ENCODE peak calls at places on chromosomes 4 and X, in nine cellular contexts. One of them, this sample, is unnamed.

GRCh38 chr4:40749717-40750460 is at the start of gene NSUN7:
- DNase-seq in A549: peak; percentile 20
- DNase-seq in GM23338: peak; percentile 97
- DNase-seq in lung: peak; percentile 84
- DNase-seq in tibial nerve: no peak
- DNase-seq in mesendoderm: peak; percentile 94
- DNase-seq in ascending aorta: no peak
- DNase-seq in CD4-positive, alpha-beta T cell: peak; percentile 4
- DNase-seq in breast epithelium: peak; percentile 87
- DNase-seq in this sample: no peak

GRCh38 chr4:24856586-24856985 is 56.3 kb downstream of the CCDC149 start:
- DNase-seq in A549: no peak
- DNase-seq in GM23338: peak; percentile 18
- DNase-seq in lung: no peak
- DNase-seq in tibial nerve: no peak
- DNase-seq in mesendoderm: peak; percentile 87
- DNase-seq in ascending aorta: no peak
- DNase-seq in CD4-positive, alpha-beta T cell: no peak
- DNase-seq in breast epithelium: no peak
- DNase-seq in this sample: no peak

GRCh38 chrX:53186363-53186762 is 38.6 kb downstream of the KDM5C start:
- DNase-seq in A549: no peak
- DNase-seq in GM23338: no peak
- DNase-seq in lung: no peak
- DNase-seq in tibial nerve: no peak
- DNase-seq in mesendoderm: no peak
- DNase-seq in ascending aorta: no peak
- DNase-seq in CD4-positive, alpha-beta T cell: no peak
- DNase-seq in breast epithelium: no peak
- DNase-seq in this sample: no peak

GRCh38 chr4:17117746-17118145 is 219.3 kb upstream of the LDB2 start:
- DNase-seq in A549: no peak
- DNase-seq in GM23338: no peak
- DNase-seq in lung: no peak
- DNase-seq in tibial nerve: no peak
- DNase-seq in mesendoderm: no peak
- DNase-seq in ascending aorta: no peak
- DNase-seq in CD4-positive, alpha-beta T cell: no peak
- DNase-seq in breast epithelium: no peak
- DNase-seq in this sample: no peak

GRCh38 chr4:168955674-168956073 is 54.4 kb downstream of the CBR4 start:
- DNase-seq in A549: no peak
- DNase-seq in GM23338: no peak
- DNase-seq in lung: no peak
- DNase-seq in tibial nerve: no peak
- DNase-seq in mesendoderm: no peak
- DNase-seq in ascending aorta: no peak
- DNase-seq in CD4-positive, alpha-beta T cell: no peak
- DNase-seq in breast epithelium: no peak
- DNase-seq in this sample: no peak

GRCh38 chr4:3462790-3463415 is at the start of gene DOK7:
- DNase-seq in A549: no peak
- DNase-seq in GM23338: peak; percentile 63
- DNase-seq in lung: no peak
- DNase-seq in tibial nerve: no peak
- DNase-seq in mesendoderm: no peak
- DNase-seq in ascending aorta: no peak
- DNase-seq in CD4-positive, alpha-beta T cell: no peak
- DNase-seq in breast epithelium: no peak
- DNase-seq in this sample: no peak

GRCh38 chrX:155262970-155263754 is 1.1 kb downstream of the RAB39B start:
- DNase-seq in A549: no peak
- DNase-seq in GM23338: no peak
- DNase-seq in lung: no peak
- DNase-seq in tibial nerve: no peak
- DNase-seq in mesendoderm: no peak
- DNase-seq in ascending aorta: no peak
- DNase-seq in CD4-positive, alpha-beta T cell: no peak
- DNase-seq in breast epithelium: no peak
- DNase-seq in this sample: peak; percentile 9

GRCh38 chrX:155094468-155095061 is 23.3 kb downstream of the BRCC3 start:
- DNase-seq in A549: no peak
- DNase-seq in GM23338: peak; percentile 36
- DNase-seq in lung: no peak
- DNase-seq in tibial nerve: no peak
- DNase-seq in mesendoderm: peak; percentile 19
- DNase-seq in ascending aorta: no peak
- DNase-seq in CD4-positive, alpha-beta T cell: peak; percentile 21
- DNase-seq in breast epithelium: no peak
- DNase-seq in this sample: no peak

GRCh38 chr4:7124643-7125442 is 57.0 kb upstream of the GRPEL1 start:
- DNase-seq in A549: no peak
- DNase-seq in GM23338: peak; percentile 33
- DNase-seq in lung: peak; percentile 45
- DNase-seq in tibial nerve: peak; percentile 48
- DNase-seq in mesendoderm: peak; percentile 48
- DNase-seq in ascending aorta: no peak
- DNase-seq in CD4-positive, alpha-beta T cell: no peak
- DNase-seq in breast epithelium: no peak
- DNase-seq in this sample: no peak

GRCh38 chrX:1423215-1423614 is 29.5 kb downstream of the ASMTL start:
- DNase-seq in A549: no peak
- DNase-seq in GM23338: no peak
- DNase-seq in lung: no peak
- DNase-seq in tibial nerve: no peak
- DNase-seq in mesendoderm: no peak
- DNase-seq in ascending aorta: no peak
- DNase-seq in CD4-positive, alpha-beta T cell: no peak
- DNase-seq in breast epithelium: no peak
- DNase-seq in this sample: no peak

GRCh38 chr4:19298998-19299397 is 952.7 kb upstream of the SLIT2 start:
- DNase-seq in A549: no peak
- DNase-seq in GM23338: no peak
- DNase-seq in lung: no peak
- DNase-seq in tibial nerve: no peak
- DNase-seq in mesendoderm: no peak
- DNase-seq in ascending aorta: no peak
- DNase-seq in CD4-positive, alpha-beta T cell: no peak
- DNase-seq in breast epithelium: no peak
- DNase-seq in this sample: no peak

GRCh38 chr4:58274553-58274952 is 1164.4 kb upstream of the IGFBP7 start:
- DNase-seq in A549: no peak
- DNase-seq in GM23338: no peak
- DNase-seq in lung: no peak
- DNase-seq in tibial nerve: no peak
- DNase-seq in mesendoderm: no peak
- DNase-seq in ascending aorta: no peak
- DNase-seq in CD4-positive, alpha-beta T cell: no peak
- DNase-seq in breast epithelium: no peak
- DNase-seq in this sample: no peak

GRCh38 chrX:150581093-150581775 is 12.8 kb downstream of the MTM1 start:
- DNase-seq in A549: peak; percentile 14
- DNase-seq in GM23338: no peak
- DNase-seq in lung: no peak
- DNase-seq in tibial nerve: no peak
- DNase-seq in mesendoderm: no peak
- DNase-seq in ascending aorta: no peak
- DNase-seq in CD4-positive, alpha-beta T cell: no peak
- DNase-seq in breast epithelium: no peak
- DNase-seq in this sample: no peak

GRCh38 chr4:78809928-78810835 is 34.0 kb downstream of the BMP2K start:
- DNase-seq in A549: no peak
- DNase-seq in GM23338: peak; percentile 45
- DNase-seq in lung: no peak
- DNase-seq in tibial nerve: no peak
- DNase-seq in mesendoderm: peak; percentile 89
- DNase-seq in ascending aorta: no peak
- DNase-seq in CD4-positive, alpha-beta T cell: no peak
- DNase-seq in breast epithelium: no peak
- DNase-seq in this sample: no peak

GRCh38 chr4:36348403-36348938 is 67.1 kb downstream of the DTHD1 start:
- DNase-seq in A549: no peak
- DNase-seq in GM23338: no peak
- DNase-seq in lung: no peak
- DNase-seq in tibial nerve: no peak
- DNase-seq in mesendoderm: no peak
- DNase-seq in ascending aorta: no peak
- DNase-seq in CD4-positive, alpha-beta T cell: no peak
- DNase-seq in breast epithelium: no peak
- DNase-seq in this sample: no peak

GRCh38 chr4:81786063-81786763 is 314.5 kb upstream of the RASGEF1B start:
- DNase-seq in A549: no peak
- DNase-seq in GM23338: no peak
- DNase-seq in lung: no peak
- DNase-seq in tibial nerve: no peak
- DNase-seq in mesendoderm: no peak
- DNase-seq in ascending aorta: no peak
- DNase-seq in CD4-positive, alpha-beta T cell: no peak
- DNase-seq in breast epithelium: no peak
- DNase-seq in this sample: no peak

GRCh38 chr4:112517067-112517588 is 1.1 kb upstream of the NEUROG2 start:
- DNase-seq in A549: no peak
- DNase-seq in GM23338: peak; percentile 67
- DNase-seq in lung: no peak
- DNase-seq in tibial nerve: no peak
- DNase-seq in mesendoderm: peak; percentile 49
- DNase-seq in ascending aorta: no peak
- DNase-seq in CD4-positive, alpha-beta T cell: no peak
- DNase-seq in breast epithelium: no peak
- DNase-seq in this sample: no peak

GRCh38 chr4:5805270-5805669 is 87.6 kb downstream of the CRMP1 start:
- DNase-seq in A549: no peak
- DNase-seq in GM23338: no peak
- DNase-seq in lung: no peak
- DNase-seq in tibial nerve: no peak
- DNase-seq in mesendoderm: no peak
- DNase-seq in ascending aorta: no peak
- DNase-seq in CD4-positive, alpha-beta T cell: no peak
- DNase-seq in breast epithelium: no peak
- DNase-seq in this sample: no peak

DNA sequence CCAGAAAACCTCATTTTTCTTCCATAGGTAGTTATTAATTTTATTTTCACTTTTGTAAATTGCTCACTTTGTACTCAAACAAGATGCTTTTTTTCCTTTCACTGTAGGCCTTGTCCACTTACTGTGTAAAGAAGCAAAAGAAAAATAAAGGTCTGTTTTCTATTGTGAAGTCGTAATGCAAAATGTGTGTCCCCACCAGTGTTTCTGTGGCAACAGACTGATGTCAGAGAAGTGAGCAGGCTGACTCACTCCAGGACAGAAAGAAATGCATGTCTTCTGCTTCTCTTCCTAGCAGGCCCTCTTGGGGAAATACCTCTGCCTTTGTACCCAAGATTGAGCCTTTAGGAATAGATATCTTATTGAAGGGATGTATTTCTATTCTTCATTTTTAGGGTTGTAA is 30.3 kb downstream of the INPP4B start:
- DNase-seq in A549: no peak
- DNase-seq in GM23338: no peak
- DNase-seq in lung: no peak
- DNase-seq in tibial nerve: no peak
- DNase-seq in mesendoderm: peak; percentile 47
- DNase-seq in ascending aorta: no peak
- DNase-seq in CD4-positive, alpha-beta T cell: no peak
- DNase-seq in breast epithelium: no peak
- DNase-seq in this sample: no peak
- H3K27ac ChIP-seq in A549: no peak overlapping the region
- H3K27ac ChIP-seq in GM23338: no peak overlapping the region
- H3K27ac ChIP-seq in lung: no peak overlapping the region
- H3K27ac ChIP-seq in tibial nerve: peak overlapping the region; percentile 33
- H3K27ac ChIP-seq in mesendoderm: no peak overlapping the region
- H3K27ac ChIP-seq in ascending aorta: no peak overlapping the region
- H3K27ac ChIP-seq in CD4-positive, alpha-beta T cell: no peak overlapping the region
- H3K27ac ChIP-seq in breast epithelium: no peak overlapping the region
- H3K27ac ChIP-seq in this sample: no peak overlapping the region

DNA sequence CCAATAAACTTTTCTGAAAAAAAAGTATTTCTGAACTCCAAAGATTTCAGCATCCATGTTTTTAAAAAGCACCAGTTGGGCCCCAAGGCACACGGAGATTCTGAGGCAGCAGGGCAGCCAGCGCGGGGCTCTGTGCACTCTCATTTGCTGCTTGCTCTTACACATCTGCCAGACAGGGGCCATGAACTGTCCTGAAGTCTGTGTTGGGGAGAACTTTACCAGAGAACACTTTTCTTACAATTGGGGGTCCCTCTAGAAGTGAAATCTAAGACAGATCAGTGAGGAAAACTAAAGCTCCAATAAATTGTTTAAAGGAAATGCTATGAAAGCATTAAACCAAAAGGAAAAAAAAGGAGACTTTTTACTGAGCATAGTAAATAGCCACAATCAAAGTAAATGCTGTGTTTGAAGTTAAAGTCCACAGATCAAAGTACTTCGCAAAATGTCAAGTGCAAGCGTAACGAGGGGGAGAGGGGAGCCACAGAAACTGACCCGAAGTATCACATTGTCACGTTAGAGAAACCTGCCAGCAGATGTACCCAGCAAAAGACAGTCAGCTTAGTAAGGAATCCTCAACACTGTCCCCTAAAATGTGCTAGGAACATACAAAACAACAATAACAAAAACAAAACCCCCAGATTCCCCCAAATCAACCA is 37.8 kb downstream of the SORBS2 start:
- DNase-seq in A549: no peak
- DNase-seq in GM23338: no peak
- DNase-seq in lung: no peak
- DNase-seq in tibial nerve: no peak
- DNase-seq in mesendoderm: no peak
- DNase-seq in ascending aorta: no peak
- DNase-seq in CD4-positive, alpha-beta T cell: no peak
- DNase-seq in breast epithelium: no peak
- DNase-seq in this sample: no peak
- H3K27ac ChIP-seq in A549: no peak overlapping the region
- H3K27ac ChIP-seq in GM23338: no peak overlapping the region
- H3K27ac ChIP-seq in lung: peak overlapping the region; percentile 67
- H3K27ac ChIP-seq in tibial nerve: peak overlapping the region; percentile 78
- H3K27ac ChIP-seq in mesendoderm: no peak overlapping the region
- H3K27ac ChIP-seq in ascending aorta: peak overlapping the region; percentile 81
- H3K27ac ChIP-seq in CD4-positive, alpha-beta T cell: no peak overlapping the region
- H3K27ac ChIP-seq in breast epithelium: peak overlapping the region; percentile 84
- H3K27ac ChIP-seq in this sample: no peak overlapping the region

DNA sequence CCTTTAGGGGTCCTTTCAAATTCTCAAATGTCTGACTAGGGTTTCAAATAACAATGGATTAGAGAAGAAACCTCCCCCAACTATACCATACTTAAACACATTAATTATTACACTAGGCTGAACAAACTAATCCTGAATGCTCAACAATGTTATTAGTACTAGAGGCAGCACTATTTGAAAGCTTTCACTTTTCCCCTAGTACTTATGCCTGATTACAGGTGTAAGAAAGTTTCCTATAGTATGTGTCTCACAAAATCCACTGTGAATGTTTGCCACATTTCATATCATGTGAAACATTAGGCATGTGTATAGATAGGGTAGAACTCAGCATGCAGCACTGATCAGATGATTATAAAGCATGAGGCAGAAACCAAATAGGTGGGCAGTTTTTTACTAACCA is 336.2 kb downstream of the ZNF674 start:
- DNase-seq in A549: no peak
- DNase-seq in GM23338: no peak
- DNase-seq in lung: no peak
- DNase-seq in tibial nerve: no peak
- DNase-seq in mesendoderm: no peak
- DNase-seq in ascending aorta: no peak
- DNase-seq in CD4-positive, alpha-beta T cell: no peak
- DNase-seq in breast epithelium: no peak
- DNase-seq in this sample: no peak
- H3K27ac ChIP-seq in A549: no peak overlapping the region
- H3K27ac ChIP-seq in GM23338: no peak overlapping the region
- H3K27ac ChIP-seq in lung: no peak overlapping the region
- H3K27ac ChIP-seq in tibial nerve: no peak overlapping the region
- H3K27ac ChIP-seq in mesendoderm: no peak overlapping the region
- H3K27ac ChIP-seq in ascending aorta: no peak overlapping the region
- H3K27ac ChIP-seq in CD4-positive, alpha-beta T cell: no peak overlapping the region
- H3K27ac ChIP-seq in breast epithelium: no peak overlapping the region
- H3K27ac ChIP-seq in this sample: no peak overlapping the region

GRCh38 chr4:102308032-102308799 is 37.1 kb downstream of the SLC39A8 start:
- DNase-seq in A549: no peak
- DNase-seq in GM23338: no peak
- DNase-seq in lung: no peak
- DNase-seq in tibial nerve: no peak
- DNase-seq in mesendoderm: peak; percentile 33
- DNase-seq in ascending aorta: no peak
- DNase-seq in CD4-positive, alpha-beta T cell: no peak
- DNase-seq in breast epithelium: no peak
- DNase-seq in this sample: no peak
- H3K27ac ChIP-seq in A549: peak overlapping the region; percentile 16
- H3K27ac ChIP-seq in GM23338: no peak overlapping the region
- H3K27ac ChIP-seq in lung: no peak overlapping the region
- H3K27ac ChIP-seq in tibial nerve: no peak overlapping the region
- H3K27ac ChIP-seq in mesendoderm: no peak overlapping the region
- H3K27ac ChIP-seq in ascending aorta: no peak overlapping the region
- H3K27ac ChIP-seq in CD4-positive, alpha-beta T cell: no peak overlapping the region
- H3K27ac ChIP-seq in breast epithelium: no peak overlapping the region
- H3K27ac ChIP-seq in this sample: no peak overlapping the region